ENCODE peak calls at places on chromosomes 13 and 19, in five cellular contexts. One of them, this sample, is unnamed.

GRCh38 chr19:18304194-18304495 is 18.7 kb downstream of the LSM4 start:
- DNase-seq in uterus: no peak
- DNase-seq in right lobe of liver: no peak
- DNase-seq in effector memory CD8-positive, alpha-beta T cell: no peak
- DNase-seq in COR-L47: no peak
- DNase-seq in this sample: no peak

GRCh38 chr19:4910594-4911273 is 1.4 kb downstream of the UHRF1 start:
- DNase-seq in effector memory CD8-positive, alpha-beta T cell: no peak
- DNase-seq in uterus: no peak
- DNase-seq in right lobe of liver: no peak
- DNase-seq in COR-L47: peak
- DNase-seq in this sample: peak

GRCh38 chr19:13621413-13621812 is 115.1 kb upstream of the CACNA1A start:
- DNase-seq in right lobe of liver: no peak
- DNase-seq in uterus: no peak
- DNase-seq in COR-L47: no peak
- DNase-seq in effector memory CD8-positive, alpha-beta T cell: no peak
- DNase-seq in this sample: peak

GRCh38 chr13:99797716-99798115 is 173.9 kb downstream of the ZIC5 start:
- DNase-seq in COR-L47: peak
- DNase-seq in uterus: no peak
- DNase-seq in effector memory CD8-positive, alpha-beta T cell: no peak
- DNase-seq in right lobe of liver: no peak
- DNase-seq in this sample: no peak

GRCh38 chr19:1540353-1540925 is 16.6 kb downstream of the PLK5 start:
- DNase-seq in COR-L47: no peak
- DNase-seq in uterus: peak
- DNase-seq in effector memory CD8-positive, alpha-beta T cell: no peak
- DNase-seq in right lobe of liver: no peak
- DNase-seq in this sample: no peak

GRCh38 chr13:99610702-99611289 is 109.5 kb downstream of the TM9SF2 start:
- DNase-seq in effector memory CD8-positive, alpha-beta T cell: no peak
- DNase-seq in right lobe of liver: no peak
- DNase-seq in COR-L47: no peak
- DNase-seq in uterus: no peak
- DNase-seq in this sample: no peak

GRCh38 chr13:113552079-113552478 is 32.5 kb upstream of the TFDP1 start:
- DNase-seq in effector memory CD8-positive, alpha-beta T cell: no peak
- DNase-seq in COR-L47: no peak
- DNase-seq in uterus: no peak
- DNase-seq in right lobe of liver: no peak
- DNase-seq in this sample: no peak

GRCh38 chr13:106493569-106493968 is 41.9 kb downstream of the EFNB2 start:
- DNase-seq in right lobe of liver: no peak
- DNase-seq in COR-L47: no peak
- DNase-seq in effector memory CD8-positive, alpha-beta T cell: no peak
- DNase-seq in uterus: no peak
- DNase-seq in this sample: no peak

GRCh38 chr19:10113592-10113963 is 2.1 kb downstream of the P2RY11 start:
- DNase-seq in right lobe of liver: no peak
- DNase-seq in uterus: no peak
- DNase-seq in effector memory CD8-positive, alpha-beta T cell: no peak
- DNase-seq in COR-L47: no peak
- DNase-seq in this sample: no peak

GRCh38 chr13:28355822-28356371 is 139.0 kb downstream of the FLT1 start:
- DNase-seq in effector memory CD8-positive, alpha-beta T cell: no peak
- DNase-seq in COR-L47: no peak
- DNase-seq in right lobe of liver: no peak
- DNase-seq in uterus: no peak
- DNase-seq in this sample: peak

GRCh38 chr13:27448308-27448707 is 2.1 kb downstream of the MTIF3 start:
- DNase-seq in effector memory CD8-positive, alpha-beta T cell: no peak
- DNase-seq in uterus: no peak
- DNase-seq in COR-L47: no peak
- DNase-seq in right lobe of liver: no peak
- DNase-seq in this sample: no peak

GRCh38 chr19:21693399-21693798 is 74.0 kb downstream of the ZNF100 start:
- DNase-seq in right lobe of liver: no peak
- DNase-seq in effector memory CD8-positive, alpha-beta T cell: no peak
- DNase-seq in COR-L47: no peak
- DNase-seq in uterus: no peak
- DNase-seq in this sample: no peak

GRCh38 chr19:31317098-31317497 is 32.1 kb downstream of the TSHZ3 start:
- DNase-seq in COR-L47: no peak
- DNase-seq in right lobe of liver: no peak
- DNase-seq in uterus: no peak
- DNase-seq in effector memory CD8-positive, alpha-beta T cell: no peak
- DNase-seq in this sample: no peak

GRCh38 chr19:30855475-30855874 is 483.3 kb downstream of the ZNF536 start:
- DNase-seq in COR-L47: no peak
- DNase-seq in effector memory CD8-positive, alpha-beta T cell: no peak
- DNase-seq in right lobe of liver: no peak
- DNase-seq in uterus: no peak
- DNase-seq in this sample: no peak

GRCh38 chr19:12789098-12789903 is 2.0 kb upstream of the JUNB start:
- DNase-seq in effector memory CD8-positive, alpha-beta T cell: no peak
- DNase-seq in COR-L47: peak
- DNase-seq in right lobe of liver: no peak
- DNase-seq in uterus: no peak
- DNase-seq in this sample: no peak

GRCh38 chr19:30087381-30088138 is 145.5 kb downstream of the URI1 start:
- DNase-seq in COR-L47: no peak
- DNase-seq in right lobe of liver: no peak
- DNase-seq in effector memory CD8-positive, alpha-beta T cell: no peak
- DNase-seq in uterus: no peak
- DNase-seq in this sample: no peak

GRCh38 chr13:76903544-76904162 is 17.4 kb upstream of the KCTD12 start:
- DNase-seq in effector memory CD8-positive, alpha-beta T cell: peak
- DNase-seq in uterus: peak
- DNase-seq in COR-L47: peak
- DNase-seq in right lobe of liver: peak
- DNase-seq in this sample: peak

GRCh38 chr19:5330307-5330720 is 10.3 kb downstream of the PTPRS start:
- DNase-seq in right lobe of liver: no peak
- DNase-seq in effector memory CD8-positive, alpha-beta T cell: no peak
- DNase-seq in uterus: no peak
- DNase-seq in COR-L47: no peak
- DNase-seq in this sample: no peak

GRCh38 chr13:23637813-23638212 is 67.6 kb downstream of the TNFRSF19 start:
- DNase-seq in uterus: no peak
- DNase-seq in COR-L47: peak
- DNase-seq in effector memory CD8-positive, alpha-beta T cell: no peak
- DNase-seq in right lobe of liver: no peak
- DNase-seq in this sample: no peak

GRCh38 chr13:112342841-112343361 is 33.3 kb upstream of the SPACA7 start:
- DNase-seq in right lobe of liver: no peak
- DNase-seq in uterus: no peak
- DNase-seq in effector memory CD8-positive, alpha-beta T cell: no peak
- DNase-seq in COR-L47: no peak
- DNase-seq in this sample: no peak

GRCh38 chr19:48510421-48511268 is 990 bp downstream of the LMTK3 start:
- DNase-seq in effector memory CD8-positive, alpha-beta T cell: peak
- DNase-seq in COR-L47: peak
- DNase-seq in right lobe of liver: peak
- DNase-seq in uterus: peak
- DNase-seq in this sample: peak

GRCh38 chr13:89474432-89474831 is 1803.3 kb downstream of the SLITRK5 start:
- DNase-seq in uterus: no peak
- DNase-seq in right lobe of liver: no peak
- DNase-seq in effector memory CD8-positive, alpha-beta T cell: no peak
- DNase-seq in COR-L47: no peak
- DNase-seq in this sample: no peak

GRCh38 chr13:46172531-46172991 is 9.4 kb downstream of the LCP1 start:
- DNase-seq in COR-L47: no peak
- DNase-seq in right lobe of liver: no peak
- DNase-seq in effector memory CD8-positive, alpha-beta T cell: peak
- DNase-seq in uterus: no peak
- DNase-seq in this sample: peak

GRCh38 chr19:4049432-4049831 is 17.3 kb downstream of the ZBTB7A start:
- DNase-seq in right lobe of liver: peak
- DNase-seq in COR-L47: no peak
- DNase-seq in effector memory CD8-positive, alpha-beta T cell: no peak
- DNase-seq in uterus: no peak
- DNase-seq in this sample: no peak

GRCh38 chr19:31666126-31666525 is 316.9 kb upstream of the TSHZ3 start:
- DNase-seq in effector memory CD8-positive, alpha-beta T cell: no peak
- DNase-seq in right lobe of liver: no peak
- DNase-seq in uterus: no peak
- DNase-seq in COR-L47: no peak
- DNase-seq in this sample: peak

GRCh38 chr13:114129649-114130062 is 2.8 kb downstream of the RASA3 start:
- DNase-seq in uterus: no peak
- DNase-seq in right lobe of liver: no peak
- DNase-seq in COR-L47: no peak
- DNase-seq in effector memory CD8-positive, alpha-beta T cell: no peak
- DNase-seq in this sample: peak

GRCh38 chr19:4979211-4979807 is 10.4 kb downstream of the KDM4B start:
- DNase-seq in uterus: no peak
- DNase-seq in effector memory CD8-positive, alpha-beta T cell: no peak
- DNase-seq in right lobe of liver: peak
- DNase-seq in COR-L47: no peak
- DNase-seq in this sample: no peak

GRCh38 chr19:934865-935422 is 9.1 kb downstream of the ARID3A start:
- DNase-seq in uterus: peak
- DNase-seq in COR-L47: peak
- DNase-seq in effector memory CD8-positive, alpha-beta T cell: no peak
- DNase-seq in right lobe of liver: peak
- DNase-seq in this sample: no peak

GRCh38 chr13:80214050-80214449 is 126.9 kb downstream of the SPRY2 start:
- DNase-seq in right lobe of liver: no peak
- DNase-seq in uterus: no peak
- DNase-seq in COR-L47: no peak
- DNase-seq in effector memory CD8-positive, alpha-beta T cell: no peak
- DNase-seq in this sample: no peak

GRCh38 chr13:29182216-29182615 is 362.1 kb downstream of the MTUS2 start:
- DNase-seq in right lobe of liver: no peak
- DNase-seq in COR-L47: no peak
- DNase-seq in effector memory CD8-positive, alpha-beta T cell: no peak
- DNase-seq in uterus: no peak
- DNase-seq in this sample: peak

GRCh38 chr13:39159971-39160370 is 121.7 kb downstream of the NHLRC3 start:
- DNase-seq in uterus: no peak
- DNase-seq in effector memory CD8-positive, alpha-beta T cell: no peak
- DNase-seq in right lobe of liver: no peak
- DNase-seq in COR-L47: peak
- DNase-seq in this sample: no peak

GRCh38 chr19:42154471-42155323 is 22.5 kb upstream of the POU2F2 start:
- DNase-seq in effector memory CD8-positive, alpha-beta T cell: no peak
- DNase-seq in uterus: no peak
- DNase-seq in right lobe of liver: no peak
- DNase-seq in COR-L47: no peak
- DNase-seq in this sample: no peak

GRCh38 chr19:1755467-1756155 is 2.3 kb downstream of the ONECUT3 start:
- DNase-seq in COR-L47: no peak
- DNase-seq in effector memory CD8-positive, alpha-beta T cell: no peak
- DNase-seq in uterus: no peak
- DNase-seq in right lobe of liver: no peak
- DNase-seq in this sample: no peak

GRCh38 chr19:32692727-32693061 is 1.1 kb downstream of the NUDT19 start:
- DNase-seq in uterus: no peak
- DNase-seq in effector memory CD8-positive, alpha-beta T cell: no peak
- DNase-seq in right lobe of liver: no peak
- DNase-seq in COR-L47: no peak
- DNase-seq in this sample: peak

GRCh38 chr13:114089341-114089740 is 43.1 kb downstream of the RASA3 start:
- DNase-seq in COR-L47: no peak
- DNase-seq in effector memory CD8-positive, alpha-beta T cell: no peak
- DNase-seq in uterus: peak
- DNase-seq in right lobe of liver: peak
- DNase-seq in this sample: no peak

GRCh38 chr13:94641432-94641941 is 39.8 kb downstream of the GPR180 start:
- DNase-seq in effector memory CD8-positive, alpha-beta T cell: no peak
- DNase-seq in COR-L47: peak
- DNase-seq in right lobe of liver: no peak
- DNase-seq in uterus: no peak
- DNase-seq in this sample: peak

GRCh38 chr19:13701624-13702023 is 62.7 kb upstream of the MRI1 start:
- DNase-seq in COR-L47: no peak
- DNase-seq in right lobe of liver: no peak
- DNase-seq in effector memory CD8-positive, alpha-beta T cell: no peak
- DNase-seq in uterus: no peak
- DNase-seq in this sample: no peak